ENCODE peak calls at places on chromosomes 13 and 19, in five cellular contexts. I is heart left ventricle; Q is effector memory CD4-positive, alpha-beta T cell; R is aorta; X is fibroblast of lung. O is an unnamed sample. For H3K4me1, the result is how much of the 10 kb centered on the place peaks cover.

GRCh38 chr13:31947105-31947504 is 84.5 kb upstream of the FRY start:
- DNase-seq in I (no peak), R (no peak), Q (no peak), X (no peak), O (no peak)

GRCh38 chr13:102907016-102907756 is 61.4 kb downstream of the ERCC5 start:
- DNase-seq in X (peak), I (no peak), Q (no peak), R (no peak), O (no peak)

GRCh38 chr13:41654800-41655199 is 197.4 kb downstream of the RGCC start:
- DNase-seq in I (no peak), X (no peak), R (no peak), Q (no peak), O (no peak)

GRCh38 chr19:10517361-10517759 is at the start of gene S1PR5:
- DNase-seq in X (no peak), R (peak), I (peak), Q (no peak), O (no peak)

GRCh38 chr13:58960909-58961308 is 1202.8 kb downstream of the DIAPH3 start:
- DNase-seq in I (no peak), X (peak), Q (no peak), R (no peak), O (no peak)

GRCh38 chr13:64371461-64371860 is 2858.7 kb downstream of the PCDH9 start:
- DNase-seq in Q (no peak), I (no peak), X (no peak), R (no peak), O (no peak)

GRCh38 chr13:67574320-67575233 is 344.4 kb upstream of the PCDH9 start:
- DNase-seq in R (no peak), I (no peak), Q (no peak), X (peak), O (no peak)

GRCh38 chr13:63680704-63681103 is 2265.1 kb upstream of the PCDH20 start:
- DNase-seq in X (no peak), R (no peak), I (no peak), Q (no peak), O (no peak)

GRCh38 chr13:83753912-83754624 is 128.2 kb downstream of the SLITRK1 start:
- DNase-seq in X (peak), R (no peak), Q (no peak), I (no peak), O (no peak)

GRCh38 chr19:58380037-58380735 is 644 bp downstream of the ZNF837 start:
- DNase-seq in I (no peak), Q (no peak), X (no peak), R (no peak), O (no peak)

GRCh38 chr19:19460761-19461265 is 54.5 kb downstream of the TSSK6 start:
- DNase-seq in I (peak), X (no peak), Q (peak), R (peak), O (peak)

GRCh38 chr13:23828866-23829265 is 60.3 kb downstream of the MIPEP start:
- DNase-seq in R (no peak), Q (no peak), I (no peak), X (peak), O (no peak)

GRCh38 chr13:113658836-113659235 is 838 bp upstream of the ATP4B start:
- DNase-seq in Q (no peak), I (peak), X (no peak), R (peak), O (no peak)

GRCh38 chr13:44620057-44620456 is 43.9 kb upstream of the TSC22D1 start:
- DNase-seq in I (no peak), R (no peak), Q (no peak), X (peak), O (no peak)

GRCh38 chr19:57812201-57812600 is 2.5 kb downstream of the ZNF552 start:
- DNase-seq in Q (no peak), R (no peak), X (no peak), I (no peak), O (no peak)

GRCh38 chr19:19026299-19026971 is 6.9 kb downstream of the SUGP2 start:
- DNase-seq in I (no peak), R (no peak), X (no peak), Q (no peak), O (no peak)

GRCh38 chr19:18274776-18275356 is 614 bp upstream of the IQCN start:
- DNase-seq in Q (no peak), I (peak), X (peak), R (peak), O (peak)

GRCh38 chr13:101511766-101512165 is 59.3 kb downstream of the ITGBL1 start:
- DNase-seq in I (no peak), R (no peak), X (no peak), Q (no peak), O (no peak)

GRCh38 chr19:2848625-2849024 is 7.3 kb downstream of the ZNF555 start:
- DNase-seq in X (no peak), I (no peak), Q (no peak), R (no peak), O (no peak)

GRCh38 chr13:70407486-70407885 is 299.2 kb upstream of the KLHL1 start:
- DNase-seq in Q (no peak), R (no peak), X (no peak), I (no peak), O (no peak)

GRCh38 chr19:13938361-13939027 is at the start of gene PODNL1:
- DNase-seq in X (peak), I (no peak), R (peak), Q (no peak), O (no peak)

GRCh38 chr19:44673510-44673909 is 2.2 kb downstream of the CEACAM19 start:
- DNase-seq in I (no peak), Q (no peak), X (no peak), R (no peak), O (no peak)

GRCh38 chr19:5893296-5893903 is 10.2 kb downstream of the NDUFA11 start:
- DNase-seq in Q (no peak), I (no peak), R (no peak), X (no peak), O (no peak)

GRCh38 chr19:30593975-30594925 is 222.1 kb downstream of the ZNF536 start:
- DNase-seq in X (no peak), R (no peak), I (no peak), Q (no peak), O (peak)

GRCh38 chr13:86193281-86193680 is 394.1 kb upstream of the SLITRK6 start:
- DNase-seq in Q (no peak), R (no peak), I (no peak), X (peak), O (no peak)

GRCh38 chr13:32334676-32335075 is 19.4 kb downstream of the BRCA2 start:
- DNase-seq in R (no peak), X (peak), I (no peak), Q (no peak), O (no peak)

GRCh38 chr13:105817011-105817410 is 718.5 kb downstream of the EFNB2 start:
- DNase-seq in Q (no peak), X (no peak), R (no peak), I (no peak), O (no peak)

GRCh38 chr19:55674459-55674840 is 576 bp upstream of the EPN1 start:
- DNase-seq in Q (no peak), I (no peak), X (no peak), R (no peak), O (no peak)

GRCh38 chr19:55673889-55674288 is 1.1 kb upstream of the EPN1 start:
- DNase-seq in Q (no peak), R (no peak), I (no peak), X (no peak), O (no peak)

GRCh38 chr19:55675661-55676354 is 782 bp downstream of the EPN1 start:
- DNase-seq in Q (no peak), I (no peak), R (no peak), X (no peak), O (no peak)

GRCh38 chr19:55676384-55676783 is 1.4 kb downstream of the EPN1 start:
- DNase-seq in R (no peak), Q (no peak), I (no peak), X (no peak), O (no peak)

GRCh38 chr19:55674841-55675660 is at the start of gene EPN1:
- DNase-seq in R (peak), Q (peak), X (peak), I (peak), O (peak)
- H3K4me1 ChIP-seq in R (under half), Q (under half), X (under half), I (under half), O (under half)

GRCh38 chr19:34578751-34579150 is 97.2 kb downstream of the WTIP start:
- DNase-seq in I (no peak), R (no peak), Q (no peak), X (no peak), O (no peak)

GRCh38 chr19:34577531-34578101 is 96.1 kb downstream of the WTIP start:
- DNase-seq in R (no peak), X (no peak), I (no peak), Q (no peak), O (no peak)

GRCh38 chr19:34578173-34578572 is 96.6 kb downstream of the WTIP start:
- DNase-seq in I (no peak), X (no peak), R (no peak), Q (no peak), O (no peak)

GRCh38 chr19:34576292-34576691 is 94.7 kb downstream of the WTIP start:
- DNase-seq in Q (no peak), I (no peak), R (no peak), X (no peak), O (no peak)

DNA sequence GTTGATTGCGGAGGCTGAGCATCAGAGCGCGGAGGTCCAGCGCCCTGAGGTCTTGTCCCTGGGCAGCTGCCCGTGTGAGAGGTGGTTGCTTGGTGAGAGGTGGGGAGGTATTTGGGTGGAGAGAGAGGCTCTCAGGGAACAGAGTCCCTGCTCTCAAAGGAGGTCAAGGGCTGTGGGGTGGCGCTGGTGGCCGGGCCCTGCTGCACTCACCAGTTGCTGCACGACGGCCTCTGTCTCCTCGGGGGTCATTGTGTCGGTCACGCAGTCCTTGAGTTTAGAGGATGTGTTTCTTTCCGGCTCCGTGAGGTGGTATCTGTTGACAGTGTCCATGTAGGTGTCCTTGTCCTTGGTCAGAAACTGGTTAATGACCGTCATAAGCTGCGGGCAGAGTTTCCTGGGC is 95.5 kb downstream of the WTIP start:
- DNase-seq in I (no peak), R (no peak), X (no peak), Q (no peak), O (no peak)
- H3K4me1 ChIP-seq in I (under half), R (under half), X (under half), Q (under half), O (under half)

DNA sequence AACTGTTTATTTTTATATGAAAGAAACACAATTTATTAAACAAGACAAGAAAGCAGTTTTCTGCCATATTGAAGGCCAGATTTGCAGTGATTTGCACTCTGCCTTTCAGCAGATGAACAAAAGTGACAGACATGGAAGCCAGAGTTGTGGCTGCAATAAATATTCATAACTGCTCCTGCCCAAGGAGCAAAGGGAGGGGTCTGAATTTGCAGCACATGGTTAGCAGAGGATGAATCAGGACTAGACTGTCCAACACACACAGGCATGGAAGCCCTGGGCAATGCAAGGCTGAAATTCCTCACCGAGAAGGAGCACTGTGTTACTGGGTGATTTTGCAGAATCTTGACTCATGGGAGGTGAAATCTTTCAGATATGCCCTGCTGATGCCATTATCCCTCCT is 418.2 kb downstream of the DCT start:
- DNase-seq in Q (no peak), R (no peak), X (peak), I (no peak), O (no peak)
- H3K4me1 ChIP-seq in Q (under half), R (under half), X (under half), I (under half), O (under half)

DNA sequence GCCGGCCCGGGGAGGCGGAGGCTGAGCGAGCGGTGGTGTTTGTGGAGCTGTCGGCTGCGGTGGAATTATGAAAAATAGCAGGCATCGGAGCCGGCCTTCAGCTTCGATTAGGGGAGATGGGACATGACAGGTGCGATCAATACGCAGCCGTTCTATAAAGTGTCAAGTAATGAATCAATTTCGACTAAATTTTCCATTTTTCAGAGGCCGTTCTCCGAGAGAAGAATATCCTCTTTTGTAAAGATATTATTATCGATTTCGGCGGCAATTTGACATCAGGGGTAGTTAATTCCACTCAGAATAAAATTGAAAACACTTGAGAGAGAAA is 4.8 kb upstream of the ERFL start:
- DNase-seq in R (no peak), I (no peak), Q (no peak), X (no peak), O (no peak)
- H3K4me1 ChIP-seq in R (under half), I (under half), Q (under half), X (under half), O (under half)

GRCh38 chr19:45934551-45935230 is 20.1 kb upstream of the NANOS2 start:
- DNase-seq in X (no peak), R (no peak), I (no peak), Q (no peak), O (no peak)
- H3K4me1 ChIP-seq in X (under half), R (under half), I (under half), Q (under half), O (under half)

O was measured in right atrium auricular region.